ENCODE peak calls at places on chromosomes 16 and 17, in six cellular contexts. V is HCT116, B is HepG2, U is upper lobe of left lung, T is H1, I is breast epithelium. R is an unnamed sample.

GRCh38 chr16:20865420-20866126 is 34.6 kb downstream of the DCUN1D3 start:
- DNase-seq in V (peak), B (no peak), U (no peak), T (no peak), I (no peak), R (peak)

GRCh38 chr16:85835227-85835751 is 35.8 kb downstream of the COX4I1 start:
- DNase-seq in V (no peak), B (no peak), U (peak), T (no peak), I (no peak), R (no peak)

GRCh38 chr16:75379911-75380847 is 53.1 kb downstream of the CFDP1 start:
- DNase-seq in V (no peak), B (no peak), U (no peak), T (no peak), I (no peak), R (peak)

GRCh38 chr17:78426293-78426879 is 47.9 kb downstream of the PGS1 start:
- DNase-seq in V (no peak), B (no peak), U (no peak), T (no peak), I (no peak), R (no peak)

GRCh38 chr16:296806-297510 is 14.0 kb downstream of the PDIA2 start:
- DNase-seq in V (no peak), B (no peak), U (peak), T (no peak), I (no peak), R (no peak)

GRCh38 chr17:4908301-4908700 is 5.4 kb upstream of the CHRNE start:
- DNase-seq in V (no peak), B (peak), U (no peak), T (no peak), I (no peak), R (no peak)

GRCh38 chr17:77609553-77610517 is 348.7 kb upstream of the TNRC6C start:
- DNase-seq in V (no peak), B (peak), U (no peak), T (no peak), I (no peak), R (no peak)

GRCh38 chr16:88886915-88887521 is 20.6 kb upstream of the PABPN1L start:
- DNase-seq in V (no peak), B (no peak), U (peak), T (no peak), I (no peak), R (no peak)

GRCh38 chr17:6796887-6797490 is 21.0 kb downstream of the FBXO39 start:
- DNase-seq in V (no peak), B (no peak), U (no peak), T (no peak), I (no peak), R (no peak)

DNA sequence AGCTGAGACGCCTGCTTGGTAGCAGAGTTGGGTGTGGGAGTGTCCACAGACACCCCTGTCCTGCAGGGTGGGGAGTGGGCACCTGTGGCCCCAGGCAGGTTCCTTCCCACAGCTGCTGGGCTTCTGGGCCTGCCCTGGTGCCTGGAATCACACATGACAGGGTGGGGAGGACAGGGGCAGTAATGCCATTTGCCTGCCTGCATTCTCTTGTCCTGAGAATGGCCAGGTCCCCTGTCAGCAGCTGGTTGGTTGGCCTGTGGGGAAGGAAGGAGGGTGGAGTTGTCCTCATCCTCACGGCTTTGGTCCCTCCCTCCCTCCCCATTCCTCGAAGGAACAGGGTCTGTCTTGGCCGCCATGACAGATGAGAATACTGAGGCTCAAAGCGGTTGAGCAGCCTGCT is 5.2 kb downstream of the PRSS53 start:
- DNase-seq in V (no peak), B (no peak), U (no peak), T (no peak), I (no peak), R (no peak)
- TF ChIP-seq POLR2AphosphoS5 in V (no peak), B (no peak), U (no peak), T (no peak), I (no peak), R (no peak)

GRCh38 chr17:41773731-41774193 is 12.7 kb downstream of the JUP start:
- DNase-seq in V (no peak), B (no peak), U (no peak), T (no peak), I (no peak), R (no peak)

GRCh38 chr17:41777579-41778188 is 8.8 kb downstream of the JUP start:
- DNase-seq in V (no peak), B (peak), U (no peak), T (no peak), I (peak), R (no peak)

GRCh38 chr17:41773190-41773588 is 13.3 kb downstream of the JUP start:
- DNase-seq in V (peak), B (peak), U (peak), T (no peak), I (peak), R (no peak)

GRCh38 chr17:41777157-41777578 is 9.3 kb downstream of the JUP start:
- DNase-seq in V (no peak), B (peak), U (no peak), T (no peak), I (no peak), R (no peak)

GRCh38 chr17:41775394-41776226 is 10.9 kb downstream of the JUP start:
- DNase-seq in V (no peak), B (no peak), U (no peak), T (no peak), I (no peak), R (no peak)
- TF ChIP-seq POLR2AphosphoS5 in V (no peak), B (no peak), U (no peak), T (no peak), I (no peak), R (no peak)

GRCh38 chr16:79648846-79649245 is 48.3 kb upstream of the MAF start:
- DNase-seq in V (no peak), B (no peak), U (no peak), T (no peak), I (no peak), R (no peak)

GRCh38 chr16:79656537-79657115 is 56.1 kb upstream of the MAF start:
- DNase-seq in V (no peak), B (no peak), U (no peak), T (no peak), I (no peak), R (no peak)

GRCh38 chr16:79647586-79647985 is 47.0 kb upstream of the MAF start:
- DNase-seq in V (no peak), B (no peak), U (no peak), T (no peak), I (no peak), R (no peak)

GRCh38 chr16:79653337-79654000 is 52.9 kb upstream of the MAF start:
- DNase-seq in V (no peak), B (no peak), U (no peak), T (no peak), I (no peak), R (no peak)

GRCh38 chr16:79651363-79651762 is 50.8 kb upstream of the MAF start:
- DNase-seq in V (no peak), B (no peak), U (no peak), T (no peak), I (peak), R (no peak)
- TF ChIP-seq POLR2AphosphoS5 in V (no peak), B (no peak), U (no peak), T (no peak), I (no peak), R (no peak)

GRCh38 chr16:57233944-57234706 is 10.9 kb upstream of the ARL2BP start:
- DNase-seq in V (no peak), B (no peak), U (no peak), T (no peak), I (no peak), R (no peak)
- TF ChIP-seq POLR2AphosphoS5 in V (no peak), B (no peak), U (no peak), T (no peak), I (no peak), R (no peak)

DNA sequence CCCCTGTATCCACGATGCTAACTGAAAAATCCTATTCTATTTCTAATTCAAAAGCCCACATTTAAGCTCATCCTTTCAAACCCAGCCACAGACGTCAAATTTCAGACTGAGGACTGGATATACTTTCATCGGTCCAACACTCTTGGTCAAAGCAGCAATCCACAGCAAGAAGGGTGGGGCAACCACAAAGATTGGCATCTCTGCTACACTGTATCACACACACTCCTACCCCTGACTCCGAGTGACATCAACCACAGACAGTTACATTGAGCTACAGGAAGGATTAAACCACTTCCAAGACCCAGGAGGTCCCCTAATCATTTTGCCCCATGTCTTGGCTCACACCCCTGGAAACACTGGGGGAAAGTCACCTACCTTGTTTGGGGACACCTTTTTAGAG is 61.3 kb downstream of the GRIN2A start:
- DNase-seq in V (no peak), B (no peak), U (no peak), T (no peak), I (no peak), R (no peak)
- TF ChIP-seq POLR2AphosphoS5 in V (no peak), B (no peak), U (no peak), T (no peak), I (no peak), R (no peak)

DNA sequence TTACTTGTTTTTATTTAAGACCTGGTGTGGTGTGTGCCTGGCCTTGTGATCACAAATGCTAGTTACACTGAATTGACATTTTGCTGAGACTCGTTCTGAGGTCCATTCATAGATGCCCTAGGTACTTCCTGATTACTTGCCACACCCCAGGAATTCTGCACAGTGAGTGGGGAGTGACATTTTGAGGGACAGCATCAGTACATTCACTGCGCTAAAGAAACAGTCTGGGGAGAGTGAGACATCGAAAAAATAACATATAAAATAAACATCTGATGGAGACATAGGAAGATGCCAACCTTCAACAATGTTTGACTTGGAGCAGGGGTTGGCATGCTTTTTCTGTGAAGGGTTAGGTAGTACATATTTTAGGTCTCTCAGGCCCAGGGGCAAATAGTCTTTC is 30.4 kb downstream of the ABCC1 start:
- DNase-seq in V (no peak), B (no peak), U (no peak), T (no peak), I (no peak), R (no peak)
- TF ChIP-seq POLR2AphosphoS5 in V (no peak), B (no peak), U (no peak), T (no peak), I (no peak), R (no peak)

GRCh38 chr16:1983053-1983543 is 895 bp upstream of the GFER start:
- DNase-seq in V (no peak), B (no peak), U (no peak), T (no peak), I (no peak), R (no peak)

GRCh38 chr16:1980770-1981087 is 540 bp downstream of the NOXO1 start:
- DNase-seq in V (no peak), B (no peak), U (peak), T (no peak), I (no peak), R (no peak)

GRCh38 chr16:1983544-1984346 is at the start of gene GFER:
- DNase-seq in V (peak), B (peak), U (peak), T (peak), I (no peak), R (peak)

GRCh38 chr16:1981398-1981836 is at the start of gene NOXO1:
- DNase-seq in V (no peak), B (no peak), U (peak), T (no peak), I (no peak), R (no peak)

DNA sequence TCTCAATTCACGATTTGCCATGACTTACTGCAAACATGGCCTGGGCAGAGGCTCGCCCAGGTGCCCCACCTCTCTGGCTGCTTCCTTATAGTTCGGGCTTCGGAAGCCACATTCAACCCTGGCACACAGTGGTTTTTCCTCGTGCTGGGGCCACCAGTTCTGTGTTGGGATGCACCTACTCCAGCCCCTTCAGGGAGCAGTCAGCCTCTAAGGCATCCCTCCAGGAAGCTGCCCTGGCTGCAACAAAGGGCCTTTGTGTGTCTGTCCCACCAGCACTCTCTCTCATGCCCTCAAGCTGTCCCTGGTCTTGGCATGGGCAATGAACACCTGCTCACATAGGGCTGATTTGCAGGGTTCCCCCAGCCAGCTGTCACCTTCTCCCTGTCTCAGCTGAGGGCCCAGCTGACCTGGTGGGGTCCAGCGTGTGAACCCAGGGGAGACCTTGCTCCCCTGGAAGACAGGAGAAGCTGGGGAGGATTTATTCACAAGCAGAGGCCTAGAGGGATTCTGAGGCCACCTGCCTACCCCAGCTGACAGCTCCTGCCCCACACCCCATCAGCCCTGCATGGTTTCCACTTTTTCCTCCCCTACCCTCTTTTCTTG is 804 bp upstream of the NOXO1 start:
- DNase-seq in V (no peak), B (peak), U (no peak), T (no peak), I (no peak), R (no peak)
- TF ChIP-seq POLR2AphosphoS5 in V (no peak), B (no peak), U (no peak), T (no peak), I (no peak), R (no peak)

GRCh38 chr17:41718287-41718645 is 6.1 kb downstream of the GAST start:
- DNase-seq in V (no peak), B (no peak), U (no peak), T (no peak), I (no peak), R (no peak)

GRCh38 chr17:41711669-41712400 is at the start of gene GAST:
- DNase-seq in V (no peak), B (no peak), U (no peak), T (no peak), I (no peak), R (no peak)

DNA sequence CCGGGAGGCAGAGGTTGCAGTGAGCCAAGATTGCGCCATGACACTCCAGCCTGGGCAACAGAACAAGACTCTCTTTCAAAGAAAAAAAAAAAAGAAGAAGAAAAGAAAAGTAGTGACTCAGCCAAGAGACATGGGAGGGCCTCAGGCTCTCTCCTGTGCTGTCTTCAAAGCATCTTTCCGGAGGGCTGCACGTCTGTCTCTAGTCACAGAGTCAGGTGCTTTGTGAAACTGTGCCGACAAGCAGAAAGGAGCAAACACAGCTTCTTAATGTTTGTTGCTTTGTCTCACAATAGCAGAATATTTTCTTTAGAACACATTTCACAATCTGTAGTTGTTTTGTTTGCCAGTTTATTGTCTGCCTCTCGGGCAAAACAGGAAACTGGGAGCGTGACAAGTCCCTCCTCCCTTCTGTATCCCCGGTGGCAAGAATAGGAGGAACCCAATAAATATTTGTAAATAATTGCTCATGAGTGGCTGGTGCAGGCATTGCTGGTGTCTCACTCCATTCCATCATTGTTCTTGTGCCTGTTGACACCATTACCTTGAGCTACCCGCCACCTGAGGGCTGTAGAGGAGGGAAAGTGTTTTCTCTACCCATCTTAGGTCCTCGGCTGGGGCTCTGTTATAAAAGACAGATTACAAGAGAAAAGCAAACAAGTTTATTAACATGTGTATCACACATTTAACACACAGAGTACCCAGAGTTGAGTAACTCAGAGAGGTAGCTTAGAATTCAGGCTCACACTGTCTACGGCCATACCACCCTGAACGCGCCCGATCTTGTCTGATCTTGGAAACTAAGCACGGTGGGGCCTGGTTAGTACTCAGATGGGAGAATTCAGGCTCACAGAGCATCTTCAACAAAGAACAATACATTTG is 5.5 kb downstream of the GAST start:
- DNase-seq in V (no peak), B (no peak), U (no peak), T (no peak), I (no peak), R (no peak)
- TF ChIP-seq POLR2AphosphoS5 in V (no peak), B (no peak), U (no peak), T (no peak), I (peak), R (no peak)

DNA sequence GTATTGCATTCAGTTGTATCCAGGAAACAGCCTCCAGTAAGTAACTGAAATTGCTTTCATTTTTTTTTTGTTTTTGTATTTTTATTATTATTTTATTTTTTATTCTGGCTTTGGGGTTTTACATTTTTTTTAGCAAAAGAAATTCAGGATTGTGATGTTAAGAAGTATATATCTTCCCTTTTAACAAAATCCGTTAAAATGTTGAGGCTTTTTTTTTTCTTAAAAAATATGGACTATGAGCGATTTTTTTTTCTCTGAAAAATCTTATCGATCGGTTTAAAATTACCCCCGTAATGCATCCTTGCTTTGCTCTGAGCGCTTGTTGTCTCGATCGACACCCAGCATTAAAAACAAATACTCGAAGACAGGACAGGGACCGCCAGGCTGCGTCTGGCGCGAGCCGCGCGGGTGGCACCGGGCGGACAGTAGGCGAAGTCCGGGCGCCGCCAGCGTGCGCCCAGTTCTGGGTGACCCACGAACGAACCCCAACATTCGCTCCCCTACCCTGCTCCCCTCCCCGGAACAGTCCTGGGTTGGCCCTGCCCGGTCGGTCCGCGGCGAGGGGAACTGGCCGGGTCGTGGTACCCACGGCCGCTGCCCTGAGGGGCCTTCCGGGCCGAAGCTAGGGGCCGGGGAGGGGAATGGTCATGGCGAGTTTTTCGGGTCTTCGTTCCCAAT is 482 bp downstream of the BAHCC1 start:
- DNase-seq in V (no peak), B (no peak), U (peak), T (no peak), I (no peak), R (no peak)
- TF ChIP-seq POLR2AphosphoS5 in V (no peak), B (no peak), U (no peak), T (no peak), I (no peak), R (no peak)